ENCODE peak calls at places on chromosome 10, in four cellular contexts. V is H9, E is mammary epithelial cell, C is stomach. U is an unnamed sample.

GRCh38 chr10:122859527-122859926 is 13.9 kb upstream of the CUZD1 start:
- DNase-seq in V (no peak), E (no peak), C (no peak), U (no peak)

GRCh38 chr10:62384057-62384446 is 9.9 kb downstream of the ZNF365 start:
- DNase-seq in V (no peak), E (peak; percentile 99), C (no peak), U (no peak)

GRCh38 chr10:22319559-22320558 is 1.0 kb upstream of the BMI1 start:
- DNase-seq in V (no peak), E (no peak), C (no peak), U (no peak)

GRCh38 chr10:46055771-46056170 is 9.7 kb upstream of the MSMB start:
- DNase-seq in V (no peak), E (no peak), C (no peak), U (no peak)

GRCh38 chr10:59944339-59944935 is 38.1 kb upstream of the CCDC6 start:
- DNase-seq in V (no peak), E (no peak), C (no peak), U (no peak)

GRCh38 chr10:69769395-69769989 is 32.2 kb upstream of the COL13A1 start:
- DNase-seq in V (peak; percentile 86), E (peak; percentile 59), C (no peak), U (peak; percentile 91)

GRCh38 chr10:29749150-29749549 is 114.4 kb upstream of the SVIL start:
- DNase-seq in V (no peak), E (no peak), C (no peak), U (no peak)

GRCh38 chr10:88194041-88194887 is 330.8 kb downstream of the PTEN start:
- DNase-seq in V (no peak), E (peak; percentile 84), C (no peak), U (no peak)

GRCh38 chr10:61635946-61636345 is 26.8 kb upstream of the CABCOCO1 start:
- DNase-seq in V (no peak), E (peak; percentile 76), C (no peak), U (no peak)

GRCh38 chr10:74842301-74842700 is 15.9 kb downstream of the KAT6B start:
- DNase-seq in V (no peak), E (no peak), C (no peak), U (no peak)

GRCh38 chr10:6667679-6668270 is 87.7 kb upstream of the PRKCQ start:
- DNase-seq in V (peak; percentile 38), E (peak; percentile 37), C (no peak), U (no peak)

GRCh38 chr10:88754272-88754671 is 5.5 kb upstream of the LIPN start:
- DNase-seq in V (no peak), E (no peak), C (no peak), U (no peak)

GRCh38 chr10:49184642-49185111 is 3.5 kb downstream of the TMEM273 start:
- DNase-seq in V (no peak), E (no peak), C (no peak), U (no peak)

GRCh38 chr10:48215148-48215982 is 59.1 kb downstream of the FRMPD2 start:
- DNase-seq in V (peak; percentile 72), E (peak; percentile 69), C (peak; percentile 66), U (peak; percentile 76)

GRCh38 chr10:78755877-78756455 is 312.8 kb upstream of the ZMIZ1 start:
- DNase-seq in V (no peak), E (no peak), C (no peak), U (no peak)

GRCh38 chr10:78758176-78758575 is 310.6 kb upstream of the ZMIZ1 start:
- DNase-seq in V (no peak), E (no peak), C (no peak), U (no peak)

GRCh38 chr10:78756604-78757442 is 311.9 kb upstream of the ZMIZ1 start:
- DNase-seq in V (no peak), E (peak; percentile 97), C (peak; percentile 41), U (no peak)

GRCh38 chr10:78759448-78760120 is 309.2 kb upstream of the ZMIZ1 start:
- DNase-seq in V (no peak), E (no peak), C (no peak), U (no peak)

DNA sequence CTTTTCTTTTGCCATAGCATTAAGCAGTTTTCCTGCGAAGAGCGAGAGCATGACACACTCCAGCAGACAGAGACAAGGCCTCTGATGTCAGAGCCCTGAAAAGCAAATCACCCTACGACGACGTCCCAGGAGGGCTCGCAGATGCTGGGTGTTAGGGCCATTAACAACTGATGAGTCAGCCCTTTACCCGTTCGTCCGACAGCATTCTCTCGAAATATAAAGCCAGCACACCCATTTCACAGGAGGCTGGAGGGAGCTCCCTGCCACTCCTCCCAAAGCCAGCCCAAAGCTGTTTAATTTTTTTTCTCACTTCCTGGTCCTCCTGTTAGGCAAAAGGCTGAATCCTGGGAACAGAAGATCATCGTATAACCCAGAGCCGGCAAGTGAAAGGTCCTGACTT is 311.2 kb upstream of the ZMIZ1 start:
- DNase-seq in V (no peak), E (no peak), C (no peak), U (no peak)
- TF ChIP-seq CTCF in V (no peak), E (no peak), C (no peak), U (no peak)

DNA sequence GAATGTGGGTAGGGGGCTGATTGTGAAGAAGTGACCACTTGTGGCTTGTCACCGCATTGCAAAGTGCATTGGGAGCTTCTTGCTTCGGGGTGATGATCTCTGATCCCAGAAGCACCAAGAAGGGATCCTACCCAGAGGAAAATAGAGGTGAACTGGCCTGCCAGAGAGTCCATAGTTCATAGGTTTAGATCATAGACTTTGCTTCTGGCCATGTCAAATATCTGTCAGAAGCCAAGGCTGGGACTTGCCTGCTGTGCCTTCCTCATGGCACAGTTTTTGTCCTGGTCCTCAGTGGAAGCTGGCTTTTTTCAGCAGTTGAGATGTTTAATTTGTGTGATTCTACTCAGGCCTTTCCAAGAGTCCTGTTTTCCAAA is 1.1 kb downstream of the ZSWIM8 start:
- DNase-seq in V (no peak), E (no peak), C (no peak), U (no peak)
- TF ChIP-seq CTCF in V (no peak), E (no peak), C (no peak), U (no peak)

GRCh38 chr10:113780681-113781250 is 29.3 kb downstream of the PLEKHS1 start:
- DNase-seq in V (no peak), E (no peak), C (no peak), U (no peak)
- TF ChIP-seq CTCF in V (no peak), E (no peak), C (no peak), U (peak; percentile 7)

DNA sequence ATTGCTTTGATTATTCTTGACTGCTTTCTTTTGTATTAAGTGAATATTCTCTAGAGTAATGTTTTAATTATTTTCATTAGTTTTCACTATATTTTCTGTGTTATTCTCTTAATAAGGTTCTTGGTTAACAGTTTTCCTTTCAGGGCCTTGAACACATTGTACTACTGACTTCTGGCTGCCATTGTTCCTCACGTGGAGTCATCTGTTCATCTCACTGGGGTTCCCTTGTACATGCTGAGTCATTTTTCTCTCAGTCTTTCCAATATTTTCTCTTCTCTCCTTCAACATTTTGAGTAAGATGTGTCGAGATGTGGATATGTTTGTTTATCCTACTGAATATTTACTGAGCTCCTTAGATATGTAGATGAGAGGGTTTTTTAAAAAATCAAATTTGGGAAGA is 400.7 kb downstream of the TCERG1L start:
- DNase-seq in V (no peak), E (no peak), C (no peak), U (no peak)
- TF ChIP-seq CTCF in V (no peak), E (no peak), C (no peak), U (no peak)

GRCh38 chr10:91048380-91048779 is 127.5 kb upstream of the ANKRD1 start:
- DNase-seq in V (no peak), E (no peak), C (no peak), U (no peak)

GRCh38 chr10:91043173-91043910 is 122.5 kb upstream of the ANKRD1 start:
- DNase-seq in V (no peak), E (peak; percentile 12), C (no peak), U (no peak)

GRCh38 chr10:91050371-91051034 is 129.6 kb upstream of the ANKRD1 start:
- DNase-seq in V (no peak), E (no peak), C (no peak), U (no peak)

GRCh38 chr10:91049961-91050360 is 129.1 kb upstream of the ANKRD1 start:
- DNase-seq in V (no peak), E (no peak), C (no peak), U (no peak)

DNA sequence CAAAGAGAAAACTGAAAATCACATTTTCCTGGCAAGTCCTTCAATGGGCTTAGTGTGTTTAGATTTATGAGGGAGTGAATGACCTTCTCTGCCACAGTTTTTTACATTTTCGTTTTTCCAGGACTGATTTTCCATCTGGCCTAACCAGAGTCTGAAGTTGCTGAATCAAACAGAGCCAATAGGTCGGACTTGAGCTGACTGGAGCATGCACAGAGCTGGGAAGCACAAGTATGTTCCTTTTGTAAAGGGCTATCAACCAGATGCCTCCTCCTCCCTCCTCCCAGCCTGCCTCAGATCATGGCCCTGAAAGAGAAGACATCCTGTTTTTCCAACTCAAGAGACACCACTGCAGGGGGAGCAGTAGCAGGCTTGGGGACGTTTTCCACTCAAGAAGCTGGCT is 126.0 kb upstream of the ANKRD1 start:
- DNase-seq in V (no peak), E (no peak), C (no peak), U (no peak)
- TF ChIP-seq CTCF in V (no peak), E (no peak), C (no peak), U (no peak)

GRCh38 chr10:71623098-71623985 is 96.2 kb downstream of the C10orf105 start:
- DNase-seq in V (peak; percentile 66), E (no peak), C (no peak), U (no peak)
- TF ChIP-seq CTCF in V (peak; percentile 48), E (peak; percentile 25), C (no peak), U (peak; percentile 26)

GRCh38 chr10:18104223-18104872 is 35.9 kb upstream of the CACNB2 start:
- DNase-seq in V (peak; percentile 36), E (peak; percentile 8), C (peak; percentile 43), U (no peak)
- TF ChIP-seq CTCF in V (peak; percentile 84), E (peak; percentile 59), C (no peak), U (peak; percentile 81)

DNA sequence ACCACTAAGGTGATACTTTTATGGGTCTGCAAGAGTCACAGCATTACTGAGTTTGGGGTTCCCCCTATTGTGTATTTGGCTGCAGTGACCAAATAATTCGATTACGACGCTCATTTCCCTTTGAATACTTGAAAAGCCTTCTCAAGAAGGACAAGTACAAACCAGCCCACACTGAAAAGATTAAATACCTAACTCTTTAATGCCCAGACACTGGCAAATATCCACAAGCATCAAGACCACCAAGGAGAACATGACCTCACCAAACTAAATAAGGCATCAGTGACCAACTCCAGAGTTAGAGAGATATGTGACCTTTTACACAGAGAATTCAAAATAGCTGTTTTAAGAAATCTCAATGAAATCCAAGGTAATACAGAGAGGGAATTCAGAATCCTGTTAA is 31.8 kb upstream of the SFTPD start:
- DNase-seq in V (no peak), E (no peak), C (no peak), U (no peak)
- TF ChIP-seq CTCF in V (no peak), E (no peak), C (no peak), U (no peak)

GRCh38 chr10:108632044-108632443 is 1291.3 kb downstream of the XPNPEP1 start:
- DNase-seq in V (no peak), E (no peak), C (no peak), U (no peak)
- TF ChIP-seq CTCF in V (no peak), E (no peak), C (no peak), U (no peak)